ENCODE peak calls at places on chromosome 11, in five cellular contexts. One of them, this sample, is unnamed.

GRCh38 chr11:95291946-95292345 is 60.9 kb upstream of the SESN3 start:
- DNase-seq in GM12878: no peak
- DNase-seq in A549: no peak
- DNase-seq in K562: no peak
- DNase-seq in SK-N-SH: no peak
- DNase-seq in this sample: no peak

GRCh38 chr11:62539238-62539925 is 7.2 kb downstream of the AHNAK start:
- DNase-seq in K562: peak
- DNase-seq in GM12878: no peak
- DNase-seq in A549: peak
- DNase-seq in SK-N-SH: peak
- DNase-seq in this sample: peak

GRCh38 chr11:126871792-126872191 is 128.8 kb downstream of the KIRREL3 start:
- DNase-seq in GM12878: no peak
- DNase-seq in A549: peak
- DNase-seq in K562: no peak
- DNase-seq in SK-N-SH: no peak
- DNase-seq in this sample: no peak

GRCh38 chr11:121654506-121655480 is 202.0 kb upstream of the SORL1-AS1 start:
- DNase-seq in A549: no peak
- DNase-seq in K562: no peak
- DNase-seq in GM12878: no peak
- DNase-seq in SK-N-SH: no peak
- DNase-seq in this sample: no peak

GRCh38 chr11:1952806-1953482 is 5.8 kb downstream of the MRPL23 start:
- DNase-seq in GM12878: no peak
- DNase-seq in A549: no peak
- DNase-seq in SK-N-SH: no peak
- DNase-seq in K562: no peak
- DNase-seq in this sample: no peak

GRCh38 chr11:19370100-19370861 is 129.5 kb upstream of the E2F8 start:
- DNase-seq in SK-N-SH: no peak
- DNase-seq in GM12878: no peak
- DNase-seq in K562: no peak
- DNase-seq in A549: no peak
- DNase-seq in this sample: no peak

GRCh38 chr11:108873938-108874337 is 209.1 kb downstream of the DDX10 start:
- DNase-seq in K562: no peak
- DNase-seq in SK-N-SH: no peak
- DNase-seq in A549: no peak
- DNase-seq in GM12878: no peak
- DNase-seq in this sample: no peak

GRCh38 chr11:31995031-31995430 is 95.8 kb upstream of the RCN1 start:
- DNase-seq in A549: no peak
- DNase-seq in K562: no peak
- DNase-seq in GM12878: no peak
- DNase-seq in SK-N-SH: no peak
- DNase-seq in this sample: no peak

GRCh38 chr11:65013130-65013691 is 749 bp upstream of the ARL2 start:
- DNase-seq in SK-N-SH: peak
- DNase-seq in GM12878: no peak
- DNase-seq in K562: peak
- DNase-seq in A549: no peak
- DNase-seq in this sample: peak

GRCh38 chr11:28849053-28849452 is 740.9 kb downstream of the METTL15 start:
- DNase-seq in K562: no peak
- DNase-seq in SK-N-SH: no peak
- DNase-seq in GM12878: no peak
- DNase-seq in A549: no peak
- DNase-seq in this sample: no peak

GRCh38 chr11:129930306-129930705 is 34.9 kb upstream of the NFRKB start:
- DNase-seq in A549: no peak
- DNase-seq in K562: no peak
- DNase-seq in GM12878: no peak
- DNase-seq in SK-N-SH: no peak
- DNase-seq in this sample: no peak

GRCh38 chr11:75311858-75312288 is 39.6 kb downstream of the ARRB1 start:
- DNase-seq in GM12878: no peak
- DNase-seq in A549: no peak
- DNase-seq in K562: no peak
- DNase-seq in SK-N-SH: peak
- DNase-seq in this sample: no peak

GRCh38 chr11:60563553-60564235 is 48.5 kb downstream of the MS4A13 start:
- DNase-seq in A549: peak
- DNase-seq in SK-N-SH: no peak
- DNase-seq in GM12878: no peak
- DNase-seq in K562: no peak
- DNase-seq in this sample: no peak
- TF ChIP-seq CHD2 in A549: no peak
- TF ChIP-seq CHD2 in SK-N-SH: no peak
- TF ChIP-seq CHD2 in GM12878: no peak
- TF ChIP-seq CHD2 in K562: no peak
- TF ChIP-seq CHD2 in this sample: no peak

DNA sequence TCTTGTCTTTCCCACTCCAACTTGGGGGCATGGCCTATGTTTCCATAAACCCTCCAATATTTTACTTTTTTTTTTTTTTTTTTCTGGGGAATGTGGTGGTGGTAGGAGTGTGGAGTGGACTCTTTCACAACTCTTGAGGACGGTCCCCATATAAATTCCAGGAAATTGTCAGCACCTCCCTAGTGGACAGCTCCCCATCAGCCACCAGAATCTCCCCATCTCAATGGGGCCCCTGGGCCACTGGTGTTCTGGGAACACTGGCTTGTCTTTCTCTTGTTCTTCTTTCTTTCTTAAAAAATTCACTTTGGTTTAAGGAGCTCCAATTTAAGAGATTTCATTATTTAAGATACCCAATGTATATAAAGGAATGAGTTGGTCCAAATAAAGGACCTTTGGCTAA is 74.1 kb downstream of the ADM start:
- DNase-seq in A549: no peak
- DNase-seq in SK-N-SH: no peak
- DNase-seq in GM12878: no peak
- DNase-seq in K562: peak
- DNase-seq in this sample: no peak
- TF ChIP-seq RAD21 in A549: no peak
- TF ChIP-seq RAD21 in SK-N-SH: no peak
- TF ChIP-seq RAD21 in GM12878: no peak
- TF ChIP-seq RAD21 in K562: no peak
- TF ChIP-seq RAD21 in this sample: no peak

DNA sequence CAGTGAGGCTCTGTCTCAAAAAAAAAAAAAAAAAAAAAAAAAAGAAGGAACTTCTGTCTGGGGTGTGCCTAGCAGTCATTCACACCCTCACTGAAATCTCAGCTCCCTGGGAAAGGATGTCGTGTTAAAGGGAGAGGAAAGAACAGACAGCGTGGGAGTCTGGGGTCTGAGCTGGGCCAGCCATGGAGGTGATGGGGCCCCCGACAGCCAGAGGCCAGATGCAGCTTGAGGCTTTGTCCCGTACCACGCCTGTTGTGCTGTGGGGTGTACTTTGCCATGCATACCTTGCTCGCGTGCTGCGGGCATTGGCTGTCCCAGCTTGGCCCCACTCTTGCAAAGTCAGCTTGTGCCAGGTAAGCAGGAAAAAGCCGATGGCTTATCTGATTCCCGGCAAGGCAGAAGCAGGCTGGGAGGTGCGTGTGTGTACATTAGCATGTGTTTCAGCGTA is 4.6 kb downstream of the SYT12 start:
- DNase-seq in SK-N-SH: no peak
- DNase-seq in GM12878: no peak
- DNase-seq in A549: no peak
- DNase-seq in K562: no peak
- DNase-seq in this sample: no peak
- TF ChIP-seq CHD2 in SK-N-SH: no peak
- TF ChIP-seq CHD2 in GM12878: no peak
- TF ChIP-seq CHD2 in A549: no peak
- TF ChIP-seq CHD2 in K562: no peak
- TF ChIP-seq CHD2 in this sample: no peak

GRCh38 chr11:34296412-34296811 is 61.4 kb downstream of the ABTB2 start:
- DNase-seq in K562: no peak
- DNase-seq in A549: no peak
- DNase-seq in SK-N-SH: no peak
- DNase-seq in GM12878: no peak
- DNase-seq in this sample: no peak

GRCh38 chr11:34288482-34288881 is 69.3 kb downstream of the ABTB2 start:
- DNase-seq in SK-N-SH: no peak
- DNase-seq in A549: no peak
- DNase-seq in GM12878: no peak
- DNase-seq in K562: no peak
- DNase-seq in this sample: no peak

DNA sequence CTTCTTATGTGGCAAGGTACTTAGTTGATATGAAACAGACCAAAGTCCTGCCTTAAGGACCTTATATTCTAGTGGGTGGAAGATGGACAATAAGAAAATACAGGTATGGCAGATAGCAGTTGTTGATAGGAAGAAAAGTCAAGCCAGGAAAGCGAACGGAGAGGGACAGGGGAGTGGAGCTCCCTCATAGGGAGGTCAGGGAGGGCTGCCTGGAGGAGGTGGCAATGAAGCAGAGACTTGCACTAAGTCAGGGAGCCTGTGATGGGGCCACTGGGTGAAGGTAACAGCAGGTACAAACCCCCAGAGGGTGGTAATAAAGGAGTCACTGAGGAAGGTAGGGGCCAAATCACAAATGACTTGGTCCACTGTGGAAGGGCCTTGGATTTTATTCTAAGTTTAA is 65.3 kb downstream of the ABTB2 start:
- DNase-seq in A549: no peak
- DNase-seq in GM12878: no peak
- DNase-seq in K562: no peak
- DNase-seq in SK-N-SH: no peak
- DNase-seq in this sample: no peak
- TF ChIP-seq RAD21 in A549: no peak
- TF ChIP-seq RAD21 in GM12878: no peak
- TF ChIP-seq RAD21 in K562: no peak
- TF ChIP-seq RAD21 in SK-N-SH: no peak
- TF ChIP-seq RAD21 in this sample: no peak

GRCh38 chr11:133887692-133888332 is 42.5 kb upstream of the SPATA19 start:
- DNase-seq in GM12878: peak
- DNase-seq in A549: no peak
- DNase-seq in K562: no peak
- DNase-seq in SK-N-SH: no peak
- DNase-seq in this sample: no peak

GRCh38 chr11:133889188-133889587 is 43.9 kb upstream of the SPATA19 start:
- DNase-seq in K562: no peak
- DNase-seq in SK-N-SH: no peak
- DNase-seq in A549: no peak
- DNase-seq in GM12878: no peak
- DNase-seq in this sample: no peak

GRCh38 chr11:133892584-133893380 is 47.5 kb upstream of the SPATA19 start:
- DNase-seq in K562: no peak
- DNase-seq in A549: no peak
- DNase-seq in SK-N-SH: peak
- DNase-seq in GM12878: no peak
- DNase-seq in this sample: no peak

GRCh38 chr11:133892126-133892525 is 46.8 kb upstream of the SPATA19 start:
- DNase-seq in A549: no peak
- DNase-seq in SK-N-SH: no peak
- DNase-seq in K562: no peak
- DNase-seq in GM12878: no peak
- DNase-seq in this sample: no peak

DNA sequence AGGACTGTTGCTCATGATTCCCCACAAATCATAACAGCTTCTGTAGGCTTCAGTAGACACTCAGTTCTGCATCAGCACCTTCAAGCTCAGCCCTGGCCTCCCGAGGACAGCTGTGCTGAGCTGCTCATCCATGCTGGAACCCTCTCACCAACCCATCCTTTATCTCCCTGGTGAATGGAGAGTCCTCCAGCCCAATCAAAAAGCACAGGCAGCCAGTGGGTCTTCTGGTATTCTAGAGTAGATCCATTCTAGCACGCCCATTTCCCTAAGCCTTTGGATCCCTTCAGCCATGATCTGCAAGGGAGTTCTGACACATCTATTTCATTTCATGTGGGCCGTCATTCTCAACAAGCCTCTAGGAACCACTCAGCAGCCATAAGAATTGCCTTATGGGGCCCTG is 44.6 kb upstream of the SPATA19 start:
- DNase-seq in K562: no peak
- DNase-seq in A549: no peak
- DNase-seq in SK-N-SH: peak
- DNase-seq in GM12878: no peak
- DNase-seq in this sample: no peak
- TF ChIP-seq CHD2 in K562: no peak
- TF ChIP-seq CHD2 in A549: no peak
- TF ChIP-seq CHD2 in SK-N-SH: no peak
- TF ChIP-seq CHD2 in GM12878: no peak
- TF ChIP-seq CHD2 in this sample: no peak

GRCh38 chr11:125167954-125168821 is 3.6 kb downstream of the PKNOX2 start:
- DNase-seq in A549: no peak
- DNase-seq in SK-N-SH: no peak
- DNase-seq in GM12878: no peak
- DNase-seq in K562: no peak
- DNase-seq in this sample: no peak
- TF ChIP-seq RAD21 in A549: no peak
- TF ChIP-seq RAD21 in SK-N-SH: no peak
- TF ChIP-seq RAD21 in GM12878: no peak
- TF ChIP-seq RAD21 in K562: no peak
- TF ChIP-seq RAD21 in this sample: no peak

GRCh38 chr11:11416917-11417316 is 63.9 kb upstream of the CSNK2A3 start:
- DNase-seq in GM12878: no peak
- DNase-seq in A549: peak
- DNase-seq in K562: no peak
- DNase-seq in SK-N-SH: no peak
- DNase-seq in this sample: no peak
- TF ChIP-seq CHD2 in GM12878: no peak
- TF ChIP-seq CHD2 in A549: no peak
- TF ChIP-seq CHD2 in K562: no peak
- TF ChIP-seq CHD2 in SK-N-SH: no peak
- TF ChIP-seq CHD2 in this sample: no peak

GRCh38 chr11:72222907-72223614 is 1.5 kb upstream of the INPPL1 start:
- DNase-seq in K562: peak
- DNase-seq in A549: peak
- DNase-seq in SK-N-SH: peak
- DNase-seq in GM12878: peak
- DNase-seq in this sample: peak

GRCh38 chr11:72223615-72224586 is 666 bp upstream of the INPPL1 start:
- DNase-seq in A549: peak
- DNase-seq in SK-N-SH: peak
- DNase-seq in GM12878: no peak
- DNase-seq in K562: peak
- DNase-seq in this sample: peak

GRCh38 chr11:72220696-72221363 is 3.7 kb upstream of the INPPL1 start:
- DNase-seq in A549: no peak
- DNase-seq in SK-N-SH: no peak
- DNase-seq in K562: no peak
- DNase-seq in GM12878: no peak
- DNase-seq in this sample: no peak

GRCh38 chr11:72221386-72221785 is 3.2 kb upstream of the INPPL1 start:
- DNase-seq in SK-N-SH: no peak
- DNase-seq in A549: no peak
- DNase-seq in GM12878: no peak
- DNase-seq in K562: no peak
- DNase-seq in this sample: no peak

GRCh38 chr11:72222106-72222891 is 2.3 kb upstream of the INPPL1 start:
- DNase-seq in SK-N-SH: no peak
- DNase-seq in GM12878: no peak
- DNase-seq in K562: no peak
- DNase-seq in A549: no peak
- DNase-seq in this sample: peak
- TF ChIP-seq RAD21 in SK-N-SH: no peak
- TF ChIP-seq RAD21 in GM12878: no peak
- TF ChIP-seq RAD21 in K562: no peak
- TF ChIP-seq RAD21 in A549: no peak
- TF ChIP-seq RAD21 in this sample: no peak

This sample was measured in H1.